ENCODE peak calls at places on chromosomes 12 and 14, in six cellular contexts. H is body of pancreas, Q is A549, L is esophagus squamous epithelium, B is thyroid gland, Y is heart left ventricle. X is an unnamed sample.

GRCh38 chr12:109732321-109733305 is 19.0 kb downstream of the FAM222A start:
- DNase-seq in B (peak), Y (peak), H (peak), L (no peak), Q (no peak), X (no peak)

GRCh38 chr12:113981876-113982275 is 15.8 kb upstream of the RBM19 start:
- DNase-seq in Q (no peak), B (no peak), H (no peak), L (no peak), Y (no peak), X (no peak)

GRCh38 chr14:71478542-71478941 is 453.7 kb upstream of the RGS6 start:
- DNase-seq in H (peak), L (no peak), Y (no peak), Q (no peak), B (no peak), X (no peak)

GRCh38 chr14:66401447-66402095 is 84.6 kb upstream of the CCDC196 start:
- DNase-seq in L (no peak), B (peak), Q (peak), H (peak), Y (no peak), X (no peak)

GRCh38 chr12:6550294-6551062 is 5.4 kb downstream of the IFFO1 start:
- DNase-seq in Q (no peak), L (no peak), H (no peak), Y (peak), B (no peak), X (no peak)

GRCh38 chr14:99520571-99521081 is 39.4 kb downstream of the CCNK start:
- DNase-seq in Y (peak), H (no peak), L (no peak), B (no peak), Q (no peak), X (no peak)

GRCh38 chr12:52195065-52195730 is 3.4 kb upstream of the KRT80 start:
- DNase-seq in L (no peak), Q (no peak), B (no peak), Y (no peak), H (no peak), X (no peak)

GRCh38 chr12:88248606-88249005 is 106.5 kb downstream of the TMTC3 start:
- DNase-seq in B (no peak), H (no peak), Q (no peak), Y (no peak), L (no peak), X (no peak)

GRCh38 chr12:19757317-19757877 is 318.1 kb downstream of the AEBP2 start:
- DNase-seq in B (no peak), Y (no peak), Q (peak), L (no peak), H (no peak), X (no peak)

GRCh38 chr14:38941485-38941884 is 161.6 kb downstream of the SEC23A start:
- DNase-seq in Q (peak), L (no peak), Y (no peak), B (no peak), H (no peak), X (no peak)

GRCh38 chr12:70535896-70536374 is 101.3 kb downstream of the PTPRB start:
- DNase-seq in Y (peak), Q (no peak), H (peak), L (no peak), B (no peak), X (no peak)

GRCh38 chr12:27191531-27191930 is 52.6 kb upstream of the STK38L start:
- DNase-seq in H (no peak), Y (no peak), B (no peak), Q (no peak), L (no peak), X (no peak)

GRCh38 chr14:24323341-24323740 is 11.5 kb downstream of the ADCY4 start:
- DNase-seq in Q (no peak), B (no peak), L (no peak), Y (no peak), H (no peak), X (no peak)

GRCh38 chr12:11827096-11827841 is 177.8 kb downstream of the ETV6 start:
- DNase-seq in B (peak), L (no peak), H (peak), Y (peak), Q (no peak), X (no peak)

GRCh38 chr12:109606261-109607028 is 32.9 kb downstream of the MVK start:
- DNase-seq in L (no peak), B (no peak), Y (peak), H (no peak), Q (no peak), X (no peak)

GRCh38 chr12:80648866-80649265 is 58.6 kb upstream of the MYF6 start:
- DNase-seq in Q (no peak), Y (no peak), L (no peak), H (no peak), B (no peak), X (peak)

GRCh38 chr12:109428038-109428629 is 49.0 kb downstream of the KCTD10 start:
- DNase-seq in B (peak), H (peak), Q (peak), Y (peak), L (no peak), X (peak)

GRCh38 chr14:86961106-86961716 is 1031.8 kb downstream of the GALC start:
- DNase-seq in L (no peak), Q (peak), Y (no peak), B (no peak), H (peak), X (no peak)

GRCh38 chr14:90664911-90665695 is 151.1 kb downstream of the TTC7B start:
- DNase-seq in B (no peak), L (no peak), Q (no peak), H (no peak), Y (peak), X (no peak)

GRCh38 chr12:100964026-100964425 is 169.4 kb downstream of the ANO4 start:
- DNase-seq in Y (no peak), L (no peak), H (no peak), Q (no peak), B (no peak), X (no peak)

GRCh38 chr12:57237952-57238853 is 8.7 kb downstream of the SHMT2 start:
- DNase-seq in H (no peak), Q (no peak), L (no peak), B (no peak), Y (peak), X (no peak)

GRCh38 chr12:106774808-106775524 is 484 bp downstream of the RIC8B start:
- DNase-seq in Y (no peak), H (no peak), L (no peak), Q (no peak), B (no peak), X (no peak)

GRCh38 chr12:132638541-132639408 is 20.2 kb downstream of the P2RX2 start:
- DNase-seq in L (no peak), B (peak), H (peak), Y (no peak), Q (peak), X (no peak)

GRCh38 chr12:78406776-78407335 is 457.7 kb upstream of the SYT1 start:
- DNase-seq in L (no peak), Y (no peak), B (no peak), Q (no peak), H (no peak), X (no peak)

GRCh38 chr12:69608114-69608513 is 2.6 kb downstream of the LRRC10 start:
- DNase-seq in Y (no peak), B (no peak), Q (no peak), L (no peak), H (no peak), X (no peak)

GRCh38 chr12:59823535-59823934 is 227.7 kb downstream of the SLC16A7 start:
- DNase-seq in L (no peak), Q (no peak), H (no peak), B (no peak), Y (no peak), X (no peak)

GRCh38 chr12:107131832-107132616 is 38.7 kb upstream of the CRY1 start:
- DNase-seq in L (no peak), B (peak), Q (peak), H (peak), Y (no peak), X (peak)

GRCh38 chr14:99946652-99947489 is 118.4 kb upstream of the EVL start:
- DNase-seq in Q (no peak), Y (no peak), H (no peak), B (no peak), L (no peak), X (peak)

GRCh38 chr14:104891664-104892500 is 26.8 kb downstream of the CEP170B start:
- DNase-seq in H (peak), Y (peak), L (no peak), B (no peak), Q (no peak), X (no peak)

GRCh38 chr12:123120452-123121166 is 30.3 kb downstream of the PITPNM2 start:
- DNase-seq in Q (no peak), Y (no peak), B (no peak), H (no peak), L (no peak), X (no peak)

GRCh38 chr12:83224012-83224411 is 537.3 kb downstream of the TMTC2 start:
- DNase-seq in Q (no peak), Y (no peak), L (no peak), B (no peak), H (no peak), X (no peak)

GRCh38 chr14:79134346-79134745 is 964.2 kb downstream of the NRXN3 start:
- DNase-seq in L (no peak), B (no peak), H (no peak), Y (no peak), Q (no peak), X (no peak)

GRCh38 chr14:89495718-89496117 is 78.7 kb upstream of the FOXN3 start:
- DNase-seq in L (no peak), Q (no peak), Y (no peak), H (no peak), B (no peak), X (no peak)

GRCh38 chr12:93741741-93742085 is 64.5 kb downstream of the CRADD start:
- DNase-seq in Y (no peak), L (no peak), B (peak), Q (peak), H (peak), X (no peak)

GRCh38 chr12:93743229-93743998 is 66.2 kb downstream of the CRADD start:
- DNase-seq in B (no peak), H (no peak), Y (no peak), Q (no peak), L (no peak), X (no peak)

GRCh38 chr12:93740721-93741120 is 63.5 kb downstream of the CRADD start:
- DNase-seq in L (no peak), B (no peak), H (no peak), Q (no peak), Y (no peak), X (no peak)

GRCh38 chr12:93743999-93744689 is 67.0 kb downstream of the CRADD start:
- DNase-seq in Q (no peak), B (no peak), L (no peak), H (no peak), Y (no peak), X (no peak)

GRCh38 chr12:93742086-93742934 is 65.1 kb downstream of the CRADD start:
- DNase-seq in B (peak), L (no peak), H (peak), Y (peak), Q (peak), X (peak)
- TF ChIP-seq POLR2A in B (peak), L (no peak), H (peak), Y (no peak), Q (no peak), X (no peak)

DNA sequence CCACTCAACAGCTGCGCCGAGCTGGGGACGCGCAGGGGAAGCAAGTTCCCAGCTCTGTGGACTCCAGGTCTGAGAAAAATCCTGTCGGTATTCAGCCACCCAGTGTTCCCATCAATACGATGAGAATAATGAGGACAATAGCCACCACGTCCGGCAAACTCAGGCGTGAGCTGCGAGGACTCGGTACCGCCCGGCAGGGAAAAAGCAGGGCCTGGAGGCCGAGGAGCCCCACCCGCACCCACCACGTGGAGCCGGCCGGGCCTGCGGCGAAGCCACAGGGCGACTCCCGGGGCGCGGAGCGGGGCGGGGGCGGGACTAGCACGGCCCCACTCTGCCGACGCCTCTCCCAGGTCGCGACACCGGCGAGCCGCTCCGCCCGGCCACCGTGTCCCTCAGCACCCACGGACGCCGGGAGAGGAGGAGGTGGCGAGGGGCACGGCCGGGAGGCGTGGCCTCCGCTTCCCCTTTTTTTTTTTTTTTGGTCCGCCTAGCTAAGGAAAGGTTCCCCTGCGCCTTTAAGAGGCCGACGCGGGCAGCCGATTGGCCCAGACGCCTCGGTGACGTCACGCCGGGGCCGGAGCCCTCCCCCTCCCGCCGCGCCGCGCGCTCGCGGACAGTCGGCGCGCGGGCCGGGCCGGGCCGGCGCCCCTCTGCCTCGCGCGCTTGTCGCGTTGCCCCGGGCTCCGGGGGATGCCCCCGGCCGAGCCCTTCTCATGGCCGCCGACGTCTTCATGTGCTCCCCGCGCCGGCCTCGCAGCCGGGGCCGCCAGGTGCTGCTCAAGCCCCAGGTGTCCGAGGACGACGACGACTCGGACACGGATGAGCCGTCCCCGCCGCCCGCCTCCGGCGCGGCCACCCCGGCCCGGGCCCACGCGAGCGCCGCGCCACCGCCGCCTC is at the start of gene MLXIP:
- DNase-seq in L (peak), Q (peak), H (peak), B (peak), Y (peak), X (peak)
- TF ChIP-seq POLR2A in L (no peak), Q (peak), H (peak), B (peak), Y (peak), X (peak)

GRCh38 chr12:50764861-50765324 is 992 bp downstream of the ATF1 start:
- DNase-seq in Q (peak), B (no peak), L (no peak), Y (no peak), H (peak), X (peak)

GRCh38 chr12:50765325-50765911 is 1.5 kb downstream of the ATF1 start:
- DNase-seq in Q (peak), H (peak), Y (no peak), B (peak), L (no peak), X (peak)

GRCh38 chr12:50763637-50764115 is at the start of gene ATF1:
- DNase-seq in L (peak), Y (peak), Q (peak), B (peak), H (peak), X (peak)

GRCh38 chr12:50764116-50764860 is 387 bp downstream of the ATF1 start:
- DNase-seq in Q (peak), H (peak), L (no peak), Y (peak), B (peak), X (peak)
- TF ChIP-seq POLR2A in Q (no peak), H (no peak), L (no peak), Y (no peak), B (no peak), X (no peak)

GRCh38 chr12:121992059-121992879 is 29.4 kb upstream of the BCL7A start:
- DNase-seq in Q (peak), H (peak), Y (peak), B (peak), L (no peak), X (peak)
- TF ChIP-seq POLR2A in Q (no peak), H (no peak), Y (no peak), B (no peak), L (no peak), X (no peak)

DNA sequence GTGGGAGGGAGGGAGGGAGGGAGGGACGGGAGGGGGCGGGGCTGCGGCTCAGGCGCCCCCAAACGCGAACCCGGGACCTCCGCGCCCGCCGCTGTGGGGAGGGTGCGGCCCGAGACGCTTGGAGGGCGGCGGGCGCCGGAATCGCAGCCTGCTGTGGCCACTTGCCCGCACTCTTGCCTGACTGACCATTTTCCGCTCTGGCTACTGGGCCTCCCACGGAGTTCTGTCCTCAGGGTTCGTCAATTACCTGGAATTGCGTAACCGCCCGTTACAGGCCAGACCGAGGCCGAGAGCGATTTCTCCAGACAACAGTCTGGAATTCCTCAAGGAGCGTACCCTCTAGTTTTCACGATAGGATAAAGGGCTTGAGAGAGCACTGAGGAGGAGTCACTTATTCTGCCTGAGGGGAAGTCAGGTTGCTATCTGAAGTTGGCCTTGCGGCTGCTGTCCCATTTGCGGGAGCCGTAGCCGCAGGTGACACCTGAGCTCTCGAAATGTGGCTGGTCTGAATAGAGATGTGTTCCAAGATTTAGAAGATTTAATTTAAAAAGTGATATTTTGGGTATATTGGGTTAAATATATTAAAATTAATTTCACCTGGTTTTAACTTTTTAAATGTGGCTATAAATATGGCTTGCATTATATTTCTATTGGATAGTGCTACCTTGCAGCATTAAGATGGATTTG is 446 bp upstream of the ZNF641 start:
- DNase-seq in Q (peak), B (peak), L (no peak), Y (peak), H (peak), X (peak)
- TF ChIP-seq POLR2A in Q (no peak), B (no peak), L (no peak), Y (no peak), H (peak), X (no peak)

GRCh38 chr14:95712398-95712797 is 1.5 kb downstream of the TCL1A start:
- DNase-seq in Q (no peak), L (no peak), B (no peak), Y (no peak), H (no peak), X (no peak)

GRCh38 chr14:95711476-95712176 is 2.3 kb downstream of the TCL1A start:
- DNase-seq in L (no peak), H (no peak), B (no peak), Y (no peak), Q (no peak), X (no peak)

GRCh38 chr14:95710106-95710505 is 3.8 kb downstream of the TCL1A start:
- DNase-seq in L (no peak), Y (no peak), H (no peak), B (no peak), Q (no peak), X (no peak)

GRCh38 chr14:95713596-95714371 is at the start of gene TCL1A:
- DNase-seq in Y (no peak), Q (no peak), H (no peak), B (no peak), L (no peak), X (no peak)
- TF ChIP-seq POLR2A in Y (no peak), Q (no peak), H (no peak), B (no peak), L (no peak), X (no peak)

DNA sequence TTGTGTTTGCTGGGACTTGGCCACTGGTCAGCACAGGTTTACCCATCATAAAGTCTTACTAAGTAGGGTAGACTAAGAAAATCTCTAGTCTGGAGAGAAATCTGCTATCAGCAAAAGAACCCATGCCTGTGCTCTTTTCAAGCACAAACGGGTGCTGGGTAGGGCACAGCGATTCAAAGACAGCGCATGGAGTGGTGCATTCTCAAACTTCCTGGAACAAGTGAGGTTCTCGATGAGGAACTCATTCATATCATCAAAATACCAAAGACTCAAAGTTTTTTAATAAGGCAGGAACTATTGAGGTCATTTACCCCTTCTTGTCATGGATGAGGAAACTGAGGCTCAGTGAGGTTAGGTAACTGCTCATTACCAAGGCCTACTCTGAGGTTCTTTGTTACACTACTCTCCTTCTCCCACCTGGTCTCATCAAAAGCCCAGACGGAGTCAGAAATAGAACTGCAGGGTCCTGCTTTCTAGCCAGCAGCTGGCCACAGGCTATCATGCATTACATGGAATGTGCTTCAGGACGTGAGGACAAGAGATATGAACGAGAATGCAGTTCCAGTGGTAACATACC is 390.3 kb downstream of the ZFP36L1 start:
- DNase-seq in H (no peak), Q (no peak), B (no peak), L (no peak), Y (no peak), X (no peak)
- TF ChIP-seq POLR2A in H (no peak), Q (no peak), B (no peak), L (no peak), Y (no peak), X (no peak)

GRCh38 chr14:93976477-93977057 is at the start of gene ASB2:
- DNase-seq in L (no peak), B (no peak), Y (peak), Q (no peak), H (no peak), X (no peak)
- TF ChIP-seq POLR2A in L (no peak), B (no peak), Y (no peak), Q (no peak), H (no peak), X (no peak)

GRCh38 chr12:93569656-93570551 is 2.6 kb upstream of the SOCS2 start:
- DNase-seq in Y (peak), L (peak), Q (peak), B (peak), H (peak), X (peak)
- TF ChIP-seq POLR2A in Y (no peak), L (no peak), Q (no peak), B (no peak), H (no peak), X (peak)

X was measured in H54.